ENCODE peak calls at places on chromosome 18, in four cellular contexts. O, Q, S and N are unnamed samples.
A peak's percentile ranks its signal among the peaks of the same experiment; 100 is the strongest.

GRCh38 chr18:10086458-10086857 is 172.6 kb downstream of the VAPA start:
- DNase-seq in O (no peak), Q (no peak), S (no peak), N (no peak)

GRCh38 chr18:58787750-58788149 is 76.9 kb upstream of the ZNF532 start:
- DNase-seq in O (no peak), Q (no peak), S (no peak), N (no peak)

GRCh38 chr18:32930695-32931301 is 158.0 kb upstream of the KLHL14 start:
- DNase-seq in O (peak; percentile 47), Q (peak; percentile 17), S (peak; percentile 2), N (no peak)

GRCh38 chr18:63505566-63506335 is 29.0 kb downstream of the SERPINB5 start:
- DNase-seq in O (peak; percentile 32), Q (peak; percentile 34), S (peak; percentile 19), N (peak; percentile 28)

GRCh38 chr18:8889479-8889878 is 184.1 kb downstream of the MTCL1 start:
- DNase-seq in O (no peak), Q (no peak), S (no peak), N (no peak)

GRCh38 chr18:31720867-31721266 is 36.5 kb upstream of the B4GALT6 start:
- DNase-seq in O (no peak), Q (no peak), S (no peak), N (no peak)

GRCh38 chr18:47397671-47398319 is 146.3 kb upstream of the SKOR2 start:
- DNase-seq in O (no peak), Q (peak; percentile 51), S (peak; percentile 8), N (peak; percentile 10)

GRCh38 chr18:64097497-64097896 is 51.4 kb downstream of the LINC00305 start:
- DNase-seq in O (peak; percentile 7), Q (no peak), S (no peak), N (no peak)

GRCh38 chr18:78656346-78656925 is 323.2 kb upstream of the SALL3 start:
- DNase-seq in O (no peak), Q (no peak), S (no peak), N (no peak)

GRCh38 chr18:76963951-76964350 is 141.6 kb downstream of the ZNF236 start:
- DNase-seq in O (no peak), Q (no peak), S (no peak), N (no peak)

GRCh38 chr18:43578636-43579203 is 301.4 kb upstream of the SYT4 start:
- DNase-seq in O (peak; percentile 33), Q (no peak), S (no peak), N (no peak)

GRCh38 chr18:58605027-58606020 is 23.6 kb downstream of the ALPK2 start:
- DNase-seq in O (no peak), Q (no peak), S (peak; percentile 56), N (no peak)

GRCh38 chr18:28582724-28583123 is 405.8 kb upstream of the CDH2 start:
- DNase-seq in O (no peak), Q (no peak), S (no peak), N (no peak)

GRCh38 chr18:32742620-32743019 is 30.2 kb downstream of the KLHL14 start:
- DNase-seq in O (no peak), Q (no peak), S (no peak), N (no peak)

GRCh38 chr18:56001576-56001975 is 413.6 kb upstream of the TCF4 start:
- DNase-seq in O (no peak), Q (no peak), S (no peak), N (no peak)

GRCh38 chr18:62784966-62785413 is 69.6 kb downstream of the PHLPP1 start:
- DNase-seq in O (no peak), Q (no peak), S (no peak), N (no peak)

GRCh38 chr18:22538463-22538862 is 120.7 kb upstream of the CTAGE1 start:
- DNase-seq in O (no peak), Q (no peak), S (no peak), N (no peak)

GRCh38 chr18:28124239-28125029 is 52.5 kb downstream of the CDH2 start:
- DNase-seq in O (peak; percentile 14), Q (no peak), S (no peak), N (no peak)

GRCh38 chr18:62977512-62977911 is 262.2 kb downstream of the PHLPP1 start:
- DNase-seq in O (peak; percentile 25), Q (no peak), S (no peak), N (no peak)

GRCh38 chr18:6868033-6868432 is 138.5 kb downstream of the ARHGAP28 start:
- DNase-seq in O (no peak), Q (no peak), S (no peak), N (no peak)

GRCh38 chr18:46668135-46668534 is 11.1 kb upstream of the LOXHD1 start:
- DNase-seq in O (no peak), Q (no peak), S (no peak), N (no peak)

GRCh38 chr18:51051105-51051712 is 21.2 kb downstream of the SMAD4 start:
- DNase-seq in O (peak; percentile 56), Q (peak; percentile 20), S (peak; percentile 38), N (no peak)

GRCh38 chr18:62485684-62486083 is 37.1 kb upstream of the ZCCHC2 start:
- DNase-seq in O (peak; percentile 91), Q (peak; percentile 41), S (peak; percentile 86), N (no peak)

GRCh38 chr18:11607897-11608296 is 1.5 kb upstream of the SLC35G4 start:
- DNase-seq in O (no peak), Q (no peak), S (no peak), N (no peak)

GRCh38 chr18:57440331-57441101 is 5.3 kb downstream of the ONECUT2 start:
- DNase-seq in O (no peak), Q (no peak), S (no peak), N (no peak)

GRCh38 chr18:54786211-54786610 is 42.1 kb upstream of the RAB27B start:
- DNase-seq in O (no peak), Q (no peak), S (no peak), N (no peak)
- TF ChIP-seq POLR2AphosphoS5 in O (no peak), Q (no peak), S (no peak), N (no peak)

DNA sequence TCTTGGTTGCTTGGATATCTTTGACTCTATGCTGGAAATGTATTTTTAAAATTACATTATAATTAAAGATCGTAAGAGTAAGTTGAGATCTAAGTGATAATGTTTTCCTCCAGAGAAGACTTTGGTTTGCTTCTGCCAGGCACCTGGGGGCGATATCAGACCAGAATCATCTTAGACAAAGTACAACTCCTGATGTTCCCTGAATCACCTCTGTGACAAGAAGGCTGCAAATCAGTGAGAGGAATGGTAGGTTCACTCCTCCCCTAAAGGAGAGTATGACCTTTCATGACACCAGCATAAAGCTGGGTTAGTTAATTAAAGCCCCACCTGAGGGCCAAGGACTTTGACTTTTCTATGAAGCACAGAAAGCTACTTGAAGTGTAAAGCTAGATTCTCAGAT is 114.4 kb upstream of the DTNA start:
- DNase-seq in O (peak; percentile 47), Q (no peak), S (peak; percentile 28), N (no peak)
- TF ChIP-seq CTCF in O (no peak), Q (no peak), S (peak; percentile 41), N (peak; percentile 23)

DNA sequence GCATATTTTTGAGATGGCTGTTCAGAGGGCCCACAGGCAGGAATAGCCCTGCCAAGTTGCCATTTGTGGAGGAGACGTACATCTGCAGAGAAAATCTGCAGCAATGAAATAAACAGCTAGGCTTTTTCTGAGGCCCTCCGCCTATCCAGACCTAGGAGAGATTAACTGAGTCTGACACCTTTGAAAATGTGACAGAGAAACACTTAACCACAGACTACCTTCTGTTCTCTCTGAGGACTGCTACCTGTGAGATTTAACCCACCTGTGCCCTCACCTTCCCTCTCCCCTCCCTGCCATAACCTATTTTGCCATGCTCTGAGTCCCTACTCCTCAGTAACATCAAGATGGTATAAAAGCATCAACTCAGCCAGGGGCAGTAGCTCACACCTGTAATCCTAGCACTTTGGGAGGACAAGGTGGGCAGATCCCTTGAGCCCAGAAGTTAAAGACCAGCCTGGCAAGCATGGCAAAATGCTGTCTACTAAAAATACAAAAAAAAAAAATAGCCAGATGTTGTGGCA is 160.3 kb downstream of the TGIF1 start:
- DNase-seq in O (no peak), Q (no peak), S (no peak), N (no peak)
- TF ChIP-seq POLR2AphosphoS5 in O (no peak), Q (peak; percentile 23), S (no peak), N (no peak)

DNA sequence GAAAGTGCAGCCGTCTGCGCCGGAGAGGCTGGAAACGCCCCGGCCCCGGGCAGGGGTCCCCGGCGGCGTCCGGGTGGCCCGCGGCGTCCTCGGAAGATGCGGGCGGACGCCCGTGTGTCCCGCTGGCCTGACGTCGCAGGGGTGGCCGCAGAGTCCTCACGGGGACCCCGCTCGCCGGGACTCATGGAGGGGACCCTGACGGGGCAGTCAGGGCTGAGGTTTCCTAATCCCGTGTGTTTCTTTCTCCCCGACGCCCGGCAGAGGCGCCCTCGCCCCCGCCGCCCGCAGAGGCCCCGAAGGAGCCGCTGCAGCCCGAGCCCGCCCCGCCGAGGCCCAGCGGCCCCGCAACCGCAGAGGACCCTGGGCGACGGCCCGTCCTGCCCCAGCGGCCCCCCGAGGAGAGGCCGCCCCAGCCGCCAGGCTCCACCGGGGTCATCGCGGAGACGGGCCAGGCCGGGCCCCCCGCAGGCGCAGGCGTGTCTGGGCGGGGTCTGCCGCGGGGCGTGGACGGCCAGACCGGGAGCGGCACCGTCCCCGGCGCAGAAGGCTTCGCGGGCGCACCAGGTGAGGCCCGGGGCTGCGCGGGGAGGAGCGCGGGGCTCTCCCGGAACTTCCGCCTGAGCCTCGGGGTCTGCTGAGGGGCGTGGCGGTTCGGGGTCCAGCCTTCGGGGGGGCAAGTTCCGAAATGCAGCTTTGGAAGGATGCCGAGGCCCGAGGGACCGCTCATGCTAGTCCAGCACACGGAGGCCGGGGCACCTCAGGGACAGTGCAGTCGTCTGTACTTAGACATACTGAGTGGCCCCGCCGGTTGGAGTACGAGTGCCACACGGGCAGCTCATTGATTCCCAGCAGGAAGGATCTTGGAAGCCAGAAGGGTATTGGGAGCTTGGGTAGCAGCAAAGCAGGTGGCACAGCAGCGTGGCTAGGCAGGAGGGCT is 60.0 kb downstream of the EMILIN2 start:
- DNase-seq in O (peak; percentile 24), Q (peak; percentile 85), S (no peak), N (peak; percentile 70)
- TF ChIP-seq CTCF in O (peak; percentile 30), Q (peak; percentile 30), S (peak; percentile 27), N (no peak)

DNA sequence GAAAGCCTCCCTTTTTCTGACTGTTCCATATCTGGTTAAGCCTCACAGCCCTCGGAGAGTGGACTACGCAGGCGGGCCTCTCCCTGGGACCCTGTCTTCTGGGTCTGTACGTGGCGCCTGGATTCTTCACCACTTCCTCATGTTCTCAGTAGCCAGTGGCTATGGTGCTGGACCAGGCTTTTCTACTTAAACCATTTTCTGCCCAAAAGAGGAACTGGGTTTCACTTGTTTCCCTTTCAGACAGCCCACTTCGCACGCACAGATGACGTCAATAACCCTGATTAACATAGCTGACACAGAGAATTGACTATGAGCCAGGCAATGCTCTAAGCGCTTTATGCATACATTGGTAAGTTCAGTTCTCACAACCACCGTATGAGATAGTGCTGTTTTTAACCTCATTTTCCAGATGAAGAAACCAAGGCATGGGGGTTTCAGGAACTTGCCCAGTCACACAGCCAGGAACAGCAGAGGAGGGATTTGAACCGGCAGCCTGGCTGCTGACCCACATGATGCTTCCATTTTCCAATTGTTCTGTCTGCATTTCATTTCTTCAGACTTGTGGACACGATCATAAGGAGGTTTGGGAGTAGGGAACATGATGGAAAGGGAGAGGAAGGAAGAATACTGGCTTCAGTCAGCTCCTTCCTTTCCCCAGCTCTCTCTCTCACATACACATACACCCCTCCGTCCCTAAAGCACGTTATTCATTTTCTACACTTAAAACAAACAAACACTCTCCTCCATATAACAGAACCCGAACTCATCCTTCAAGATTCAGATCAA is 41.7 kb downstream of the MYOM1 start:
- DNase-seq in O (no peak), Q (no peak), S (no peak), N (peak; percentile 63)
- TF ChIP-seq POLR2AphosphoS5 in O (no peak), Q (no peak), S (no peak), N (peak; percentile 16)

GRCh38 chr18:49335677-49336076 is 124.8 kb downstream of the DYM start:
- DNase-seq in O (no peak), Q (no peak), S (no peak), N (no peak)
- TF ChIP-seq CTCF in O (no peak), Q (peak; percentile 41), S (peak; percentile 56), N (no peak)